ENCODE peak calls at places on chromosome 19, in four cellular contexts. J is B cell, X is cardiac muscle cell, T is IMR-90. K is an unnamed sample.

GRCh38 chr19:52679598-52679997 is 41.4 kb upstream of the ZNF83 start:
- DNase-seq in T (no peak), J (no peak), X (no peak), K (no peak)

GRCh38 chr19:54281008-54281728 is at the start of gene LILRB2:
- DNase-seq in J (peak; percentile 44), T (no peak), X (no peak), K (no peak)

GRCh38 chr19:14786421-14786851 is 8.1 kb upstream of the ADGRE2 start:
- DNase-seq in T (no peak), J (peak; percentile 54), X (peak; percentile 57), K (peak; percentile 62)

GRCh38 chr19:45171211-45171623 is 6.8 kb downstream of the TRAPPC6A start:
- DNase-seq in T (no peak), J (no peak), X (peak; percentile 29), K (no peak)

GRCh38 chr19:55472463-55472862 is 4.0 kb upstream of the ZNF628 start:
- DNase-seq in J (no peak), X (peak; percentile 62), T (peak; percentile 79), K (no peak)

GRCh38 chr19:6616011-6616410 is 25.1 kb upstream of the CD70 start:
- DNase-seq in X (peak; percentile 32), T (no peak), J (no peak), K (peak; percentile 44)

GRCh38 chr19:47707135-47707925 is 5.9 kb upstream of the EHD2 start:
- DNase-seq in X (peak; percentile 82), T (peak; percentile 75), J (no peak), K (peak; percentile 77)

GRCh38 chr19:6035026-6035425 is 57.1 kb upstream of the RANBP3 start:
- DNase-seq in T (no peak), J (no peak), X (no peak), K (no peak)

GRCh38 chr19:17989425-17990094 is 18.4 kb upstream of the ARRDC2 start:
- DNase-seq in X (no peak), J (no peak), T (no peak), K (no peak)

GRCh38 chr19:47044946-47045866 is 3.2 kb downstream of the TMEM160 start:
- DNase-seq in J (no peak), X (no peak), T (no peak), K (no peak)

GRCh38 chr19:29612121-29612520 is 6.0 kb downstream of the POP4 start:
- DNase-seq in J (no peak), X (no peak), T (no peak), K (no peak)

GRCh38 chr19:47433121-47433520 is 13.8 kb upstream of the MEIS3 start:
- DNase-seq in X (peak; percentile 43), J (no peak), T (no peak), K (no peak)

DNA sequence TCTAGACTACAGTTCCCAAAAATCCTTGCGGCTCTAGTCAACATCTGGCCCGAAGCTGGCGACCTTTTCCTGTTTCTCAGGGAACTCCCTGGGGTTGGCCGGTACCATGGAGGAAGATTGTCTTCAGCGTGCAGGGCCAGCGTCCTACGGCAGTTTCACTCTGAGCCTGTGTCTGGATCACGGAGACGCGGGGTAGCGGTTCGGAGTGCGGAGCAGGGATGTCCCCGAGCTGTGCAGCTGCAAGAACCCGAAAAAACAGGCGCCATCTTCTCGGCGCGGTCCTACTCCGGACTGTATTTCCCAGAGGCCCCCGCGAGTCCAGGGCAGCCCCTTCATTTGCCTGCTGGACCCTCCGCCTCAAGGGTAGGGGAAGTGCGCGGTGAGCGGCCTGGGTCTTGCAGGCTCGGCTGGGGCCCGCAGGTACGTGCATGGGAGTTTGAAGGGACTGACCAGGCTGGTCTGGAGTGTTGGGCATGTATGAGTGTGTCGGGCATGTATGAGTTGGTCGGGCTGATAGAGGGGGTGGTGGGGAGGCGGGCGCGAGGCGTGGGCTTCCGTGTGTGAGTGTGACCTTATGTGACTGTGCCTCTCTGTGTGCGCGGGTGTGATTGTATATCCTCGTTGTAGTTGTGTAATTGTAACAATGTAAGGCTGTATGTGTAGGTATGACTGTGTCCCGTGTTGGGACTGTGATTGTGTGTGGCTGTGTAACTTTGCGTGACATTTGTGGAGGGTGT is at the start of gene ZNF383:
- DNase-seq in X (peak; percentile 94), J (peak; percentile 81), T (peak; percentile 84), K (peak; percentile 88)
- TF ChIP-seq CTCF in X (no peak), J (no peak), T (no peak), K (no peak)

GRCh38 chr19:10634430-10634829 is 9.1 kb downstream of the SLC44A2 start:
- DNase-seq in T (no peak), J (no peak), X (no peak), K (no peak)

GRCh38 chr19:10636304-10636972 is 11.1 kb downstream of the SLC44A2 start:
- DNase-seq in T (no peak), J (no peak), X (no peak), K (no peak)

GRCh38 chr19:10637894-10638293 is 12.5 kb downstream of the SLC44A2 start:
- DNase-seq in J (no peak), X (no peak), T (no peak), K (peak; percentile 16)

GRCh38 chr19:10639836-10640235 is 14.3 kb upstream of the ILF3 start:
- DNase-seq in J (no peak), T (no peak), X (no peak), K (peak; percentile 81)

DNA sequence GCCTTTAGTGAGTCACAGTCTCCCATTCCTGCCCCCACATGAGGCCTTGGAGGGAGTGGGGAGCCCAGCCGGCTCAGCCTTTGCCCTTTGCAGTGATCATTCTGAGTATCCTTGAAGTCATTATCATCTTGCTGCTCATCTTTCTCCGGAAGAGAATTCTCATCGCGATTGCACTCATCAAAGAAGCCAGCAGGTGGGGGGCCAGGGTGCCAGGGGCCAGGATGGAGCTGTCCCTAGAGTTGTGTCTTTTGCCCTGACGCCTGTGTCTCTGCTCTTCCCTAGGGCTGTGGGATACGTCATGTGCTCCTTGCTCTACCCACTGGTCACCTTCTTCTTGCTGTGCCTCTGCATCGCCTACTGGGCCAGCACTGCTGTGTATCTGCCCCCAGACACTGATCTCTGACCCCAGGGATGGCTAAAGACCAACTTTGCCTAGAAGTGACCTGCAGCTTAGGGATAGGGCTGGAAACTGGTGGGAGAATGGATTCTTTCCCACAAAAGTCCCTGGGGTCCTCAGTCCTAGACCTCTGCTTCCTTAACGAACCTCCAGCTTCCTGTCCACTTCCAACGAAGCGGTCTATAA is 9.6 kb downstream of the SLC44A2 start:
- DNase-seq in T (no peak), J (no peak), X (no peak), K (no peak)
- TF ChIP-seq CTCF in T (no peak), J (no peak), X (no peak), K (no peak)

DNA sequence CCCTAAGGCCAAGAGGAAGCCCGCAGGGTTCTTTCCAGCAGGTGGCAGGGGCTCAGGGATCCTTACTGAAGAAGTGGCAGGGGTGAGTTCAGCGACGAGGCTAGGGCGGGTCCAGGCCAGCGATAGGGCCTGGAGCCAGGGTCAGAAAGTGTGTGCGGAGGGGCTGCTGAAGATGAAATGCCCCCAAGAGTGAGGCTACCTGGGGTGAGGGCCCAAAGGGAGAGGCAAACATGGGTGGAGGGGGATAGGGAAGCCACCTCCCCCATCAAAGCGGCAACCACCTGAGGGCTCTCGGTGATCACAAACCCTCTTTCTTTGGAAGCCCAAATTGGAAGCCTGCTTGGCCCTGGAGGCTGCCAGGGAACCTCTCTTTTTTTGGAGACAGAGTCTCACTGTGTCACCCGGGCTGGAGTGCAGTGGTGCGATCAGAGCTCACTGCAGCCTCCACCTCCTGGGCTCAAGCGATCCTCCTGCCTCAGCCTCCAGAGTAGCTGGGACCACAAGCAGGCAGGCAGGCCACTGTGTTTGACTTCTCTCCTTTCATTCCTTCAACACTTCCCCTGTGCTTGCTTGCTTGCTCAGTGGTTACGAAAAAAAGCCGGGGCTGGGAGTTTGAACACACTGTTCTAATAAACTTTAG is 1.2 kb upstream of the ATP8B3 start:
- DNase-seq in T (no peak), J (no peak), X (no peak), K (no peak)
- TF ChIP-seq CTCF in T (no peak), J (peak; percentile 3), X (peak; percentile 0), K (no peak)

GRCh38 chr19:27774337-27774736 is 1438.6 kb downstream of the UQCRFS1 start:
- DNase-seq in T (no peak), J (no peak), X (no peak), K (no peak)
- TF ChIP-seq CTCF in T (no peak), J (no peak), X (peak; percentile 16), K (no peak)

GRCh38 chr19:50290011-50290410 is 39.2 kb downstream of the KCNC3 start:
- DNase-seq in J (no peak), T (no peak), X (no peak), K (no peak)
- TF ChIP-seq CTCF in J (no peak), T (no peak), X (no peak), K (no peak)

GRCh38 chr19:33559996-33560395 is 38.4 kb upstream of the PEPD start:
- DNase-seq in T (no peak), X (no peak), J (no peak), K (no peak)

GRCh38 chr19:33556261-33556660 is 34.7 kb upstream of the PEPD start:
- DNase-seq in T (no peak), X (no peak), J (no peak), K (no peak)

GRCh38 chr19:33554821-33555220 is 33.2 kb upstream of the PEPD start:
- DNase-seq in J (no peak), X (no peak), T (no peak), K (no peak)

GRCh38 chr19:33558846-33559245 is 37.3 kb upstream of the PEPD start:
- DNase-seq in J (no peak), T (no peak), X (no peak), K (no peak)

DNA sequence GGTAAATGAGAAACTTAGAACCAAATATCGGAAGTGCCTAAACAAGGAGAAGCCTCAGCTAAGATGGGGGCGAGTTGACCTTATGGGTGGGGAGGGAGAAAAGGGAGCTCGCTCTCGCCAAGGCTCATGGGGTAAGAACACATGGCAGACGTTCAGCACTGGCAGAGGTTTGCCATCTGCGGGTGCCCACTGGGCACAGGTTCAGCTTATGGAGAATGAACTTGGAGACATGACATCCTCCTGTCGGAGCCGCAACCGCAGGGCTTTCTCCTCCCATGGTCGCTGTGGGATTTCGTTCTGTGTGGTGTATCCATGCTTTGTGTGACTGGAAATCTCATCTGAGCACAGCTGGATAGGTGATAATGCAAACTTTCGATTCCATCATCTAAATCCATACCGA is 36.1 kb upstream of the PEPD start:
- DNase-seq in J (no peak), T (no peak), X (no peak), K (no peak)
- TF ChIP-seq CTCF in J (no peak), T (no peak), X (no peak), K (no peak)

GRCh38 chr19:43503501-43504425 is 783 bp downstream of the PHLDB3 start:
- DNase-seq in T (peak; percentile 84), X (peak; percentile 89), J (peak; percentile 98), K (peak; percentile 99)
- TF ChIP-seq CTCF in T (peak; percentile 6), X (no peak), J (no peak), K (peak; percentile 46)

GRCh38 chr19:42629191-42629590 is 34.5 kb upstream of the CEACAM8 start:
- DNase-seq in J (no peak), X (no peak), T (no peak), K (no peak)

GRCh38 chr19:42635233-42635539 is 40.5 kb upstream of the CEACAM8 start:
- DNase-seq in J (no peak), X (no peak), T (no peak), K (no peak)

GRCh38 chr19:42634409-42635232 is 39.9 kb upstream of the CEACAM8 start:
- DNase-seq in X (peak; percentile 43), J (no peak), T (peak; percentile 20), K (peak; percentile 42)
- TF ChIP-seq CTCF in X (peak; percentile 82), J (peak; percentile 67), T (peak; percentile 73), K (peak; percentile 78)

K was measured in GM10248.